ENCODE peak calls at places on chromosome 7, in seven cellular contexts. One of them, this sample, is unnamed.

GRCh38 chr7:26508481-26508880 is 216.8 kb downstream of the SNX10 start:
- DNase-seq in activated CD4-positive, alpha-beta T cell treated with anti-CD3 and anti-CD28 coated beads for 1 hour: no peak
- DNase-seq in T-helper 9 cell: no peak
- DNase-seq in NAMALWA: no peak
- DNase-seq in stimulated activated naive CD8-positive, alpha-beta T cell treated with anti-CD3 and anti-CD28 coated beads, Interleukin-15, amount 100 ng/mL, for 72 hours: no peak
- DNase-seq in NCI-H460: no peak
- DNase-seq in stimulated activated CD8-positive, alpha-beta memory T cell treated with anti-CD3 and anti-CD28 coated beads, Interleukin-2, amount 100 ng/mL, for 1 hour: no peak
- DNase-seq in this sample: no peak

GRCh38 chr7:771241-772004 is 44.3 kb upstream of the PRKAR1B start:
- DNase-seq in NCI-H460: no peak
- DNase-seq in stimulated activated CD8-positive, alpha-beta memory T cell treated with anti-CD3 and anti-CD28 coated beads, Interleukin-2, amount 100 ng/mL, for 1 hour: no peak
- DNase-seq in T-helper 9 cell: no peak
- DNase-seq in stimulated activated naive CD8-positive, alpha-beta T cell treated with anti-CD3 and anti-CD28 coated beads, Interleukin-15, amount 100 ng/mL, for 72 hours: no peak
- DNase-seq in activated CD4-positive, alpha-beta T cell treated with anti-CD3 and anti-CD28 coated beads for 1 hour: no peak
- DNase-seq in NAMALWA: no peak
- DNase-seq in this sample: no peak

GRCh38 chr7:109793-110556 is 82.4 kb upstream of the FAM20C start:
- DNase-seq in T-helper 9 cell: no peak
- DNase-seq in stimulated activated naive CD8-positive, alpha-beta T cell treated with anti-CD3 and anti-CD28 coated beads, Interleukin-15, amount 100 ng/mL, for 72 hours: no peak
- DNase-seq in activated CD4-positive, alpha-beta T cell treated with anti-CD3 and anti-CD28 coated beads for 1 hour: no peak
- DNase-seq in NAMALWA: no peak
- DNase-seq in NCI-H460: no peak
- DNase-seq in stimulated activated CD8-positive, alpha-beta memory T cell treated with anti-CD3 and anti-CD28 coated beads, Interleukin-2, amount 100 ng/mL, for 1 hour: no peak
- DNase-seq in this sample: no peak

GRCh38 chr7:151851160-151851751 is 25.7 kb downstream of the PRKAG2 start:
- DNase-seq in NAMALWA: peak
- DNase-seq in NCI-H460: no peak
- DNase-seq in stimulated activated CD8-positive, alpha-beta memory T cell treated with anti-CD3 and anti-CD28 coated beads, Interleukin-2, amount 100 ng/mL, for 1 hour: no peak
- DNase-seq in T-helper 9 cell: no peak
- DNase-seq in stimulated activated naive CD8-positive, alpha-beta T cell treated with anti-CD3 and anti-CD28 coated beads, Interleukin-15, amount 100 ng/mL, for 72 hours: no peak
- DNase-seq in activated CD4-positive, alpha-beta T cell treated with anti-CD3 and anti-CD28 coated beads for 1 hour: no peak
- DNase-seq in this sample: no peak

GRCh38 chr7:12893292-12893691 is 205.9 kb downstream of the ARL4A start:
- DNase-seq in NCI-H460: no peak
- DNase-seq in activated CD4-positive, alpha-beta T cell treated with anti-CD3 and anti-CD28 coated beads for 1 hour: no peak
- DNase-seq in NAMALWA: no peak
- DNase-seq in stimulated activated CD8-positive, alpha-beta memory T cell treated with anti-CD3 and anti-CD28 coated beads, Interleukin-2, amount 100 ng/mL, for 1 hour: no peak
- DNase-seq in stimulated activated naive CD8-positive, alpha-beta T cell treated with anti-CD3 and anti-CD28 coated beads, Interleukin-15, amount 100 ng/mL, for 72 hours: no peak
- DNase-seq in T-helper 9 cell: no peak
- DNase-seq in this sample: no peak

GRCh38 chr7:82404647-82405046 is 38.9 kb downstream of the CACNA2D1 start:
- DNase-seq in stimulated activated CD8-positive, alpha-beta memory T cell treated with anti-CD3 and anti-CD28 coated beads, Interleukin-2, amount 100 ng/mL, for 1 hour: no peak
- DNase-seq in NCI-H460: no peak
- DNase-seq in activated CD4-positive, alpha-beta T cell treated with anti-CD3 and anti-CD28 coated beads for 1 hour: no peak
- DNase-seq in NAMALWA: no peak
- DNase-seq in T-helper 9 cell: no peak
- DNase-seq in stimulated activated naive CD8-positive, alpha-beta T cell treated with anti-CD3 and anti-CD28 coated beads, Interleukin-15, amount 100 ng/mL, for 72 hours: no peak
- DNase-seq in this sample: no peak

GRCh38 chr7:94908204-94909022 is 1.0 kb downstream of the PPP1R9A start:
- DNase-seq in stimulated activated CD8-positive, alpha-beta memory T cell treated with anti-CD3 and anti-CD28 coated beads, Interleukin-2, amount 100 ng/mL, for 1 hour: no peak
- DNase-seq in activated CD4-positive, alpha-beta T cell treated with anti-CD3 and anti-CD28 coated beads for 1 hour: no peak
- DNase-seq in T-helper 9 cell: no peak
- DNase-seq in NCI-H460: no peak
- DNase-seq in stimulated activated naive CD8-positive, alpha-beta T cell treated with anti-CD3 and anti-CD28 coated beads, Interleukin-15, amount 100 ng/mL, for 72 hours: no peak
- DNase-seq in NAMALWA: no peak
- DNase-seq in this sample: peak

GRCh38 chr7:108294595-108294994 is 161.6 kb downstream of the NRCAM start:
- DNase-seq in stimulated activated CD8-positive, alpha-beta memory T cell treated with anti-CD3 and anti-CD28 coated beads, Interleukin-2, amount 100 ng/mL, for 1 hour: no peak
- DNase-seq in activated CD4-positive, alpha-beta T cell treated with anti-CD3 and anti-CD28 coated beads for 1 hour: no peak
- DNase-seq in T-helper 9 cell: no peak
- DNase-seq in NCI-H460: no peak
- DNase-seq in stimulated activated naive CD8-positive, alpha-beta T cell treated with anti-CD3 and anti-CD28 coated beads, Interleukin-15, amount 100 ng/mL, for 72 hours: no peak
- DNase-seq in NAMALWA: peak
- DNase-seq in this sample: no peak

GRCh38 chr7:92639213-92639896 is 49.2 kb upstream of the FAM133B start:
- DNase-seq in activated CD4-positive, alpha-beta T cell treated with anti-CD3 and anti-CD28 coated beads for 1 hour: no peak
- DNase-seq in NCI-H460: no peak
- DNase-seq in stimulated activated naive CD8-positive, alpha-beta T cell treated with anti-CD3 and anti-CD28 coated beads, Interleukin-15, amount 100 ng/mL, for 72 hours: no peak
- DNase-seq in T-helper 9 cell: no peak
- DNase-seq in stimulated activated CD8-positive, alpha-beta memory T cell treated with anti-CD3 and anti-CD28 coated beads, Interleukin-2, amount 100 ng/mL, for 1 hour: no peak
- DNase-seq in NAMALWA: no peak
- DNase-seq in this sample: no peak

GRCh38 chr7:23863209-23863798 is 153.3 kb downstream of the STK31 start:
- DNase-seq in T-helper 9 cell: no peak
- DNase-seq in activated CD4-positive, alpha-beta T cell treated with anti-CD3 and anti-CD28 coated beads for 1 hour: no peak
- DNase-seq in NCI-H460: peak
- DNase-seq in stimulated activated CD8-positive, alpha-beta memory T cell treated with anti-CD3 and anti-CD28 coated beads, Interleukin-2, amount 100 ng/mL, for 1 hour: no peak
- DNase-seq in NAMALWA: peak
- DNase-seq in stimulated activated naive CD8-positive, alpha-beta T cell treated with anti-CD3 and anti-CD28 coated beads, Interleukin-15, amount 100 ng/mL, for 72 hours: no peak
- DNase-seq in this sample: no peak

GRCh38 chr7:30433506-30433905 is 45.1 kb downstream of the NOD1 start:
- DNase-seq in NAMALWA: no peak
- DNase-seq in stimulated activated naive CD8-positive, alpha-beta T cell treated with anti-CD3 and anti-CD28 coated beads, Interleukin-15, amount 100 ng/mL, for 72 hours: no peak
- DNase-seq in NCI-H460: no peak
- DNase-seq in activated CD4-positive, alpha-beta T cell treated with anti-CD3 and anti-CD28 coated beads for 1 hour: no peak
- DNase-seq in stimulated activated CD8-positive, alpha-beta memory T cell treated with anti-CD3 and anti-CD28 coated beads, Interleukin-2, amount 100 ng/mL, for 1 hour: no peak
- DNase-seq in T-helper 9 cell: no peak
- DNase-seq in this sample: no peak

GRCh38 chr7:1943933-1944618 is 274.0 kb downstream of the ELFN1 start:
- DNase-seq in T-helper 9 cell: no peak
- DNase-seq in NAMALWA: no peak
- DNase-seq in NCI-H460: no peak
- DNase-seq in activated CD4-positive, alpha-beta T cell treated with anti-CD3 and anti-CD28 coated beads for 1 hour: no peak
- DNase-seq in stimulated activated CD8-positive, alpha-beta memory T cell treated with anti-CD3 and anti-CD28 coated beads, Interleukin-2, amount 100 ng/mL, for 1 hour: no peak
- DNase-seq in stimulated activated naive CD8-positive, alpha-beta T cell treated with anti-CD3 and anti-CD28 coated beads, Interleukin-15, amount 100 ng/mL, for 72 hours: no peak
- DNase-seq in this sample: no peak

GRCh38 chr7:2567663-2568238 is 9.0 kb downstream of the IQCE start:
- DNase-seq in NAMALWA: peak
- DNase-seq in stimulated activated CD8-positive, alpha-beta memory T cell treated with anti-CD3 and anti-CD28 coated beads, Interleukin-2, amount 100 ng/mL, for 1 hour: no peak
- DNase-seq in NCI-H460: no peak
- DNase-seq in T-helper 9 cell: no peak
- DNase-seq in stimulated activated naive CD8-positive, alpha-beta T cell treated with anti-CD3 and anti-CD28 coated beads, Interleukin-15, amount 100 ng/mL, for 72 hours: no peak
- DNase-seq in activated CD4-positive, alpha-beta T cell treated with anti-CD3 and anti-CD28 coated beads for 1 hour: no peak
- DNase-seq in this sample: no peak

GRCh38 chr7:124057872-124058271 is 25.0 kb upstream of the TMEM229A start:
- DNase-seq in T-helper 9 cell: no peak
- DNase-seq in stimulated activated naive CD8-positive, alpha-beta T cell treated with anti-CD3 and anti-CD28 coated beads, Interleukin-15, amount 100 ng/mL, for 72 hours: no peak
- DNase-seq in activated CD4-positive, alpha-beta T cell treated with anti-CD3 and anti-CD28 coated beads for 1 hour: no peak
- DNase-seq in stimulated activated CD8-positive, alpha-beta memory T cell treated with anti-CD3 and anti-CD28 coated beads, Interleukin-2, amount 100 ng/mL, for 1 hour: no peak
- DNase-seq in NCI-H460: no peak
- DNase-seq in NAMALWA: no peak
- DNase-seq in this sample: no peak

GRCh38 chr7:42858570-42858969 is 53.3 kb downstream of the C7orf25 start:
- DNase-seq in T-helper 9 cell: no peak
- DNase-seq in NCI-H460: no peak
- DNase-seq in stimulated activated CD8-positive, alpha-beta memory T cell treated with anti-CD3 and anti-CD28 coated beads, Interleukin-2, amount 100 ng/mL, for 1 hour: no peak
- DNase-seq in NAMALWA: no peak
- DNase-seq in activated CD4-positive, alpha-beta T cell treated with anti-CD3 and anti-CD28 coated beads for 1 hour: no peak
- DNase-seq in stimulated activated naive CD8-positive, alpha-beta T cell treated with anti-CD3 and anti-CD28 coated beads, Interleukin-15, amount 100 ng/mL, for 72 hours: no peak
- DNase-seq in this sample: no peak

GRCh38 chr7:10632707-10633106 is 341.0 kb upstream of the PHF14 start:
- DNase-seq in activated CD4-positive, alpha-beta T cell treated with anti-CD3 and anti-CD28 coated beads for 1 hour: no peak
- DNase-seq in stimulated activated naive CD8-positive, alpha-beta T cell treated with anti-CD3 and anti-CD28 coated beads, Interleukin-15, amount 100 ng/mL, for 72 hours: no peak
- DNase-seq in stimulated activated CD8-positive, alpha-beta memory T cell treated with anti-CD3 and anti-CD28 coated beads, Interleukin-2, amount 100 ng/mL, for 1 hour: no peak
- DNase-seq in T-helper 9 cell: no peak
- DNase-seq in NCI-H460: no peak
- DNase-seq in NAMALWA: no peak
- DNase-seq in this sample: no peak

GRCh38 chr7:5532520-5533335 is 109.1 kb upstream of the TNRC18 start:
- DNase-seq in stimulated activated naive CD8-positive, alpha-beta T cell treated with anti-CD3 and anti-CD28 coated beads, Interleukin-15, amount 100 ng/mL, for 72 hours: no peak
- DNase-seq in stimulated activated CD8-positive, alpha-beta memory T cell treated with anti-CD3 and anti-CD28 coated beads, Interleukin-2, amount 100 ng/mL, for 1 hour: no peak
- DNase-seq in activated CD4-positive, alpha-beta T cell treated with anti-CD3 and anti-CD28 coated beads for 1 hour: peak
- DNase-seq in T-helper 9 cell: no peak
- DNase-seq in NAMALWA: peak
- DNase-seq in NCI-H460: no peak
- DNase-seq in this sample: no peak

GRCh38 chr7:148014473-148014872 is 576.1 kb upstream of the C7orf33 start:
- DNase-seq in stimulated activated naive CD8-positive, alpha-beta T cell treated with anti-CD3 and anti-CD28 coated beads, Interleukin-15, amount 100 ng/mL, for 72 hours: no peak
- DNase-seq in NCI-H460: no peak
- DNase-seq in stimulated activated CD8-positive, alpha-beta memory T cell treated with anti-CD3 and anti-CD28 coated beads, Interleukin-2, amount 100 ng/mL, for 1 hour: no peak
- DNase-seq in activated CD4-positive, alpha-beta T cell treated with anti-CD3 and anti-CD28 coated beads for 1 hour: no peak
- DNase-seq in T-helper 9 cell: no peak
- DNase-seq in NAMALWA: no peak
- DNase-seq in this sample: no peak

GRCh38 chr7:75559355-75559986 is 67.4 kb downstream of the SPDYE5 start:
- DNase-seq in NCI-H460: no peak
- DNase-seq in T-helper 9 cell: no peak
- DNase-seq in stimulated activated CD8-positive, alpha-beta memory T cell treated with anti-CD3 and anti-CD28 coated beads, Interleukin-2, amount 100 ng/mL, for 1 hour: no peak
- DNase-seq in NAMALWA: no peak
- DNase-seq in activated CD4-positive, alpha-beta T cell treated with anti-CD3 and anti-CD28 coated beads for 1 hour: no peak
- DNase-seq in stimulated activated naive CD8-positive, alpha-beta T cell treated with anti-CD3 and anti-CD28 coated beads, Interleukin-15, amount 100 ng/mL, for 72 hours: no peak
- DNase-seq in this sample: no peak

GRCh38 chr7:49776994-49777393 is 3.6 kb downstream of the VWC2 start:
- DNase-seq in stimulated activated naive CD8-positive, alpha-beta T cell treated with anti-CD3 and anti-CD28 coated beads, Interleukin-15, amount 100 ng/mL, for 72 hours: no peak
- DNase-seq in activated CD4-positive, alpha-beta T cell treated with anti-CD3 and anti-CD28 coated beads for 1 hour: no peak
- DNase-seq in stimulated activated CD8-positive, alpha-beta memory T cell treated with anti-CD3 and anti-CD28 coated beads, Interleukin-2, amount 100 ng/mL, for 1 hour: no peak
- DNase-seq in NCI-H460: peak
- DNase-seq in T-helper 9 cell: no peak
- DNase-seq in NAMALWA: no peak
- DNase-seq in this sample: no peak

GRCh38 chr7:74569501-74570075 is 87.9 kb upstream of the GTF2I start:
- DNase-seq in NAMALWA: no peak
- DNase-seq in stimulated activated CD8-positive, alpha-beta memory T cell treated with anti-CD3 and anti-CD28 coated beads, Interleukin-2, amount 100 ng/mL, for 1 hour: no peak
- DNase-seq in stimulated activated naive CD8-positive, alpha-beta T cell treated with anti-CD3 and anti-CD28 coated beads, Interleukin-15, amount 100 ng/mL, for 72 hours: no peak
- DNase-seq in activated CD4-positive, alpha-beta T cell treated with anti-CD3 and anti-CD28 coated beads for 1 hour: no peak
- DNase-seq in T-helper 9 cell: peak
- DNase-seq in NCI-H460: no peak
- DNase-seq in this sample: no peak

GRCh38 chr7:22566176-22566575 is 66.2 kb upstream of the STEAP1B start:
- DNase-seq in NAMALWA: no peak
- DNase-seq in stimulated activated naive CD8-positive, alpha-beta T cell treated with anti-CD3 and anti-CD28 coated beads, Interleukin-15, amount 100 ng/mL, for 72 hours: no peak
- DNase-seq in NCI-H460: no peak
- DNase-seq in stimulated activated CD8-positive, alpha-beta memory T cell treated with anti-CD3 and anti-CD28 coated beads, Interleukin-2, amount 100 ng/mL, for 1 hour: no peak
- DNase-seq in activated CD4-positive, alpha-beta T cell treated with anti-CD3 and anti-CD28 coated beads for 1 hour: no peak
- DNase-seq in T-helper 9 cell: no peak
- DNase-seq in this sample: no peak

GRCh38 chr7:99557940-99558305 is 519 bp upstream of the ZNF655 start:
- DNase-seq in activated CD4-positive, alpha-beta T cell treated with anti-CD3 and anti-CD28 coated beads for 1 hour: no peak
- DNase-seq in NCI-H460: no peak
- DNase-seq in T-helper 9 cell: no peak
- DNase-seq in NAMALWA: no peak
- DNase-seq in stimulated activated CD8-positive, alpha-beta memory T cell treated with anti-CD3 and anti-CD28 coated beads, Interleukin-2, amount 100 ng/mL, for 1 hour: no peak
- DNase-seq in stimulated activated naive CD8-positive, alpha-beta T cell treated with anti-CD3 and anti-CD28 coated beads, Interleukin-15, amount 100 ng/mL, for 72 hours: no peak
- DNase-seq in this sample: no peak

GRCh38 chr7:45980181-45980905 is 59.3 kb upstream of the IGFBP3 start:
- DNase-seq in T-helper 9 cell: no peak
- DNase-seq in activated CD4-positive, alpha-beta T cell treated with anti-CD3 and anti-CD28 coated beads for 1 hour: no peak
- DNase-seq in NCI-H460: no peak
- DNase-seq in stimulated activated naive CD8-positive, alpha-beta T cell treated with anti-CD3 and anti-CD28 coated beads, Interleukin-15, amount 100 ng/mL, for 72 hours: no peak
- DNase-seq in stimulated activated CD8-positive, alpha-beta memory T cell treated with anti-CD3 and anti-CD28 coated beads, Interleukin-2, amount 100 ng/mL, for 1 hour: no peak
- DNase-seq in NAMALWA: no peak
- DNase-seq in this sample: no peak

GRCh38 chr7:77734590-77735421 is 38.5 kb downstream of the RSBN1L start:
- DNase-seq in NAMALWA: no peak
- DNase-seq in NCI-H460: no peak
- DNase-seq in stimulated activated naive CD8-positive, alpha-beta T cell treated with anti-CD3 and anti-CD28 coated beads, Interleukin-15, amount 100 ng/mL, for 72 hours: no peak
- DNase-seq in stimulated activated CD8-positive, alpha-beta memory T cell treated with anti-CD3 and anti-CD28 coated beads, Interleukin-2, amount 100 ng/mL, for 1 hour: no peak
- DNase-seq in T-helper 9 cell: no peak
- DNase-seq in activated CD4-positive, alpha-beta T cell treated with anti-CD3 and anti-CD28 coated beads for 1 hour: no peak
- DNase-seq in this sample: no peak

GRCh38 chr7:79837915-79838314 is 296.7 kb upstream of the GNAI1 start:
- DNase-seq in NAMALWA: no peak
- DNase-seq in NCI-H460: no peak
- DNase-seq in stimulated activated naive CD8-positive, alpha-beta T cell treated with anti-CD3 and anti-CD28 coated beads, Interleukin-15, amount 100 ng/mL, for 72 hours: no peak
- DNase-seq in stimulated activated CD8-positive, alpha-beta memory T cell treated with anti-CD3 and anti-CD28 coated beads, Interleukin-2, amount 100 ng/mL, for 1 hour: no peak
- DNase-seq in T-helper 9 cell: no peak
- DNase-seq in activated CD4-positive, alpha-beta T cell treated with anti-CD3 and anti-CD28 coated beads for 1 hour: no peak
- DNase-seq in this sample: no peak

GRCh38 chr7:7330997-7331396 is 148.7 kb downstream of the C1GALT1 start:
- DNase-seq in stimulated activated CD8-positive, alpha-beta memory T cell treated with anti-CD3 and anti-CD28 coated beads, Interleukin-2, amount 100 ng/mL, for 1 hour: no peak
- DNase-seq in stimulated activated naive CD8-positive, alpha-beta T cell treated with anti-CD3 and anti-CD28 coated beads, Interleukin-15, amount 100 ng/mL, for 72 hours: no peak
- DNase-seq in activated CD4-positive, alpha-beta T cell treated with anti-CD3 and anti-CD28 coated beads for 1 hour: no peak
- DNase-seq in NCI-H460: no peak
- DNase-seq in NAMALWA: peak
- DNase-seq in T-helper 9 cell: no peak
- DNase-seq in this sample: no peak

GRCh38 chr7:3520206-3520605 is 219.2 kb downstream of the SDK1 start:
- DNase-seq in stimulated activated CD8-positive, alpha-beta memory T cell treated with anti-CD3 and anti-CD28 coated beads, Interleukin-2, amount 100 ng/mL, for 1 hour: no peak
- DNase-seq in NCI-H460: no peak
- DNase-seq in activated CD4-positive, alpha-beta T cell treated with anti-CD3 and anti-CD28 coated beads for 1 hour: no peak
- DNase-seq in stimulated activated naive CD8-positive, alpha-beta T cell treated with anti-CD3 and anti-CD28 coated beads, Interleukin-15, amount 100 ng/mL, for 72 hours: no peak
- DNase-seq in NAMALWA: no peak
- DNase-seq in T-helper 9 cell: no peak
- DNase-seq in this sample: no peak

GRCh38 chr7:97118306-97118917 is 914 bp downstream of the SDHAF3 start:
- DNase-seq in NCI-H460: no peak
- DNase-seq in stimulated activated CD8-positive, alpha-beta memory T cell treated with anti-CD3 and anti-CD28 coated beads, Interleukin-2, amount 100 ng/mL, for 1 hour: no peak
- DNase-seq in stimulated activated naive CD8-positive, alpha-beta T cell treated with anti-CD3 and anti-CD28 coated beads, Interleukin-15, amount 100 ng/mL, for 72 hours: no peak
- DNase-seq in NAMALWA: peak
- DNase-seq in T-helper 9 cell: no peak
- DNase-seq in activated CD4-positive, alpha-beta T cell treated with anti-CD3 and anti-CD28 coated beads for 1 hour: no peak
- DNase-seq in this sample: no peak